ENCODE peak calls at places on chromosomes 3 and 15, in four cellular contexts. Q is K562, C is GM12878, V is GM23338. T is an unnamed sample.
A peak's percentile ranks its signal among the peaks of the same experiment; 100 is the strongest.

GRCh38 chr3:72448375-72448823 is 399.8 kb downstream of the SHQ1 start:
- DNase-seq in V (no peak), Q (no peak), C (no peak), T (no peak)

GRCh38 chr3:123312331-123313265 is 110.9 kb downstream of the SEC22A start:
- DNase-seq in V (no peak), C (no peak), Q (no peak), T (no peak)

GRCh38 chr3:38154625-38155255 is 10.6 kb upstream of the OXSR1 start:
- DNase-seq in Q (no peak), C (no peak), V (no peak), T (no peak)

GRCh38 chr15:42548258-42549051 is at the start of the genes HAUS2 and LRRC57:
- DNase-seq in V (peak; percentile 95), Q (peak; percentile 94), C (peak; percentile 55), T (peak; percentile 81)

GRCh38 chr3:53077476-53078220 is 31.8 kb upstream of the SFMBT1 start:
- DNase-seq in C (no peak), V (no peak), Q (no peak), T (no peak)

GRCh38 chr3:99747915-99748314 is 69.7 kb upstream of the CMSS1 start:
- DNase-seq in Q (no peak), C (no peak), V (peak; percentile 28), T (no peak)

GRCh38 chr3:198081421-198081844 is 121.4 kb downstream of the LMLN start:
- DNase-seq in C (no peak), V (peak; percentile 30), Q (no peak), T (no peak)

GRCh38 chr3:50450135-50450911 is 53.1 kb downstream of the CACNA2D2 start:
- DNase-seq in C (no peak), V (peak; percentile 56), Q (no peak), T (no peak)

GRCh38 chr3:57826952-57827723 is 71.0 kb downstream of the SLMAP start:
- DNase-seq in C (no peak), V (peak; percentile 53), Q (no peak), T (no peak)

GRCh38 chr3:9402410-9403228 is 5.2 kb downstream of the SETD5 start:
- DNase-seq in C (no peak), Q (peak; percentile 84), V (peak; percentile 90), T (no peak)

GRCh38 chr3:182384182-182384581 is 409.1 kb upstream of the ATP11B start:
- DNase-seq in Q (peak; percentile 13), V (no peak), C (no peak), T (no peak)

GRCh38 chr3:17213102-17213501 is 328.3 kb downstream of the PLCL2 start:
- DNase-seq in V (no peak), Q (no peak), C (no peak), T (no peak)

GRCh38 chr3:101868534-101869464 is 19.5 kb downstream of the NFKBIZ start:
- DNase-seq in Q (peak; percentile 66), V (no peak), C (no peak), T (no peak)

GRCh38 chr3:81295906-81296305 is 465.5 kb downstream of the GBE1 start:
- DNase-seq in Q (no peak), C (no peak), V (no peak), T (no peak)

GRCh38 chr15:97691799-97692198 is 268.7 kb upstream of the ARRDC4 start:
- DNase-seq in V (no peak), C (no peak), Q (no peak), T (no peak)

GRCh38 chr3:13718437-13718836 is 161.4 kb downstream of the WNT7A start:
- DNase-seq in Q (peak; percentile 3), V (no peak), C (no peak), T (no peak)

GRCh38 chr3:5245927-5246326 is 58.4 kb downstream of the EDEM1 start:
- DNase-seq in V (no peak), C (no peak), Q (no peak), T (peak; percentile 41)

GRCh38 chr3:51622402-51622801 is 48.6 kb upstream of the TEX264 start:
- DNase-seq in Q (no peak), V (no peak), C (no peak), T (no peak)

GRCh38 chr3:55639886-55640765 is 153.0 kb upstream of the WNT5A start:
- DNase-seq in C (no peak), Q (no peak), V (no peak), T (no peak)

GRCh38 chr3:149646181-149646766 is 11.6 kb downstream of the WWTR1 start:
- DNase-seq in V (no peak), Q (peak; percentile 63), C (no peak), T (no peak)

GRCh38 chr15:63019539-63020109 is 22.9 kb upstream of the TPM1 start:
- DNase-seq in Q (no peak), C (no peak), V (peak; percentile 77), T (no peak)
- TF ChIP-seq CTCF in Q (no peak), C (no peak), V (peak; percentile 14), T (no peak)

DNA sequence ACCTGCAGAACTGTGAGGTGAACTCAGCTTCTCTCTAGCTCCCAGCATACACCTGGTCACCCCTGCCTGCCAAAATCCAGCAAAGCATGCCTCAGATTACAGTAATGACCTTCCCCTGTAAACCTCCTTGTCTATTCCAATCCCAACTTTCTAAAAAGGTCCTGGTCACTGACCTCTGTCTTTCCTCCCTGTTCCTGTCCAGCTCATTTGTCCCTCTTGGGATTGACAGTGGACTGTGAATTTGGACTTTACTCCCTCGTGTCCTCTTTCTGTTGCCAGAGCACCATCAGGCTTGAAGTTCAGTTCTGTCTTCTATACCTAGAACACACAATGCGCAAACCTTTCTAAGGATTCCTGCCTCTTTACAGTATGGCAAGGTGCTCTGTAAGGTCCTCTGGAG is 50.3 kb downstream of the MTHFS start:
- DNase-seq in V (no peak), C (no peak), Q (no peak), T (no peak)
- TF ChIP-seq REST in V (no peak), C (no peak), Q (no peak), T (no peak)

DNA sequence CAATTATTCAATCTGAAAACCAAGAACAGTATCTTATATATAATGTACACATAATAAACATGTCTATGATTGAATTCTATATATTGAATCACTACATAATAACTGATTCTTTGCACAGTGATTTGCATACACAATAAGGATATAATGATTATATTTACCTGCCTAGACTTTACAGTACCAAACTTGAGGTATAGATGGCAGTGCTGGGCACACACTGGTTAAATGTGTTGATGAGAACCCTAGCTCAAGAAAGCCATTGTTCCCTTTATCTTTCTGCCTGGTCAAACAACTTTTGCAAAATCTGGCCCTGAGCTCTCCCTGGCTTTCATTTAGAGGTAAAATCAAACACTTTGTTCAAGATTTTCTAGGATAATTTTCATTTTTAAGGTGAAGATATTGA is 697.7 kb downstream of the TUSC7 start:
- DNase-seq in V (peak; percentile 69), Q (no peak), C (no peak), T (peak; percentile 29)
- TF ChIP-seq CTCF in V (peak; percentile 54), Q (no peak), C (peak; percentile 27), T (peak; percentile 3)

GRCh38 chr3:179147571-179148445 is at the start of gene PIK3CA:
- DNase-seq in V (peak; percentile 97), C (peak; percentile 96), Q (peak; percentile 94), T (peak; percentile 98)
- TF ChIP-seq REST in V (no peak), C (no peak), Q (no peak), T (no peak)

DNA sequence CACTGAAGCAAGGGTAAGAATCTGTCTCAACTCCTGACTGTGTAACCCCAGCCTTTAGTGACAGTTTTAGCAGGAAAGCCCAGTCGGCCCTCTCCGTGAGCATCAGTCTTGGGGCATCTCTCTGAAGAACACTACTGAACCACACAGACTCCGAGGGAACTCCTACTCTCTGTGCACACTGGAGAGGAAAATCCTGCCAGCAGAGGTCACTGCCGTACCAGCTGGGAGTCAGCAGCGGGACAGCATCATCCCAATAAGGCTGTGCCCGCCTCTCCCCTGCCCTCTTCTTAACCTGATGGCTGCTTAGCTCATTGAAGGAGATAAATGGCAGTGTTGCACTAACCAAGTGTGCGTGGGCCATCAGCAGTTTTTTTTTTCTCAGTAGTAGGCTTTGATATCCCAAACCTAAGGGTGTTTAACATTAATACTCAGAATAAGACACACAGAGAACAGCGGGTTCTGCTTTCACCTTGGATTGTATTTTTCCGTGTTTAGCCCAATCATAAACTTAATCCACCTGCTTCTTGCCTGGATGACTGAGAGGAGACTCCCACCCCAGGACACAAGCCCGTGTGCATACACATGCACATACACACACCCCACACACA is 26.6 kb upstream of the RASA2 start:
- DNase-seq in Q (peak; percentile 79), C (no peak), V (peak; percentile 95), T (peak; percentile 86)
- TF ChIP-seq CTCF in Q (peak; percentile 93), C (peak; percentile 87), V (peak; percentile 98), T (peak; percentile 84)

GRCh38 chr3:42773409-42773751 is 327 bp upstream of the CCDC13 start:
- DNase-seq in Q (no peak), V (no peak), C (no peak), T (no peak)
- TF ChIP-seq REST in Q (no peak), V (no peak), C (no peak), T (no peak)